ENCODE peak calls at places on chromosome 11, in four cellular contexts. Q, O, M and X are unnamed samples.

GRCh38 chr11:6568191-6568918 is 35.1 kb downstream of the RRP8 start:
- DNase-seq in O (no peak), M (peak; percentile 71), Q (no peak), X (peak; percentile 85)

GRCh38 chr11:62689421-62690183 is at the start of gene LRRN4CL:
- DNase-seq in O (no peak), M (peak; percentile 97), Q (peak; percentile 88), X (peak; percentile 99)

GRCh38 chr11:76167590-76167989 is 38.7 kb downstream of the WNT11 start:
- DNase-seq in O (no peak), M (peak; percentile 28), Q (no peak), X (no peak)

GRCh38 chr11:21415566-21415965 is 746.2 kb downstream of the NELL1 start:
- DNase-seq in Q (no peak), O (no peak), M (no peak), X (no peak)

GRCh38 chr11:13309156-13309555 is 31.6 kb downstream of the BMAL1 start:
- DNase-seq in O (no peak), Q (no peak), M (no peak), X (no peak)

GRCh38 chr11:62108017-62108750 is 15.6 kb upstream of the INCENP start:
- DNase-seq in M (peak; percentile 75), O (peak; percentile 54), Q (peak; percentile 43), X (peak; percentile 87)

GRCh38 chr11:34345991-34346480 is 11.8 kb downstream of the ABTB2 start:
- DNase-seq in O (no peak), M (peak; percentile 69), Q (no peak), X (peak; percentile 89)

GRCh38 chr11:2801711-2802388 is 83.7 kb downstream of the CDKN1C start:
- DNase-seq in Q (no peak), M (no peak), O (no peak), X (no peak)

GRCh38 chr11:15327786-15328231 is 213.1 kb downstream of the INSC start:
- DNase-seq in O (no peak), M (peak; percentile 16), Q (peak; percentile 69), X (peak; percentile 27)

GRCh38 chr11:134278356-134278755 is 2.2 kb downstream of the GLB1L3 start:
- DNase-seq in O (peak; percentile 38), Q (no peak), M (no peak), X (no peak)

GRCh38 chr11:62269654-62270278 is at the start of gene SCGB2A2:
- DNase-seq in M (no peak), Q (no peak), O (no peak), X (no peak)

DNA sequence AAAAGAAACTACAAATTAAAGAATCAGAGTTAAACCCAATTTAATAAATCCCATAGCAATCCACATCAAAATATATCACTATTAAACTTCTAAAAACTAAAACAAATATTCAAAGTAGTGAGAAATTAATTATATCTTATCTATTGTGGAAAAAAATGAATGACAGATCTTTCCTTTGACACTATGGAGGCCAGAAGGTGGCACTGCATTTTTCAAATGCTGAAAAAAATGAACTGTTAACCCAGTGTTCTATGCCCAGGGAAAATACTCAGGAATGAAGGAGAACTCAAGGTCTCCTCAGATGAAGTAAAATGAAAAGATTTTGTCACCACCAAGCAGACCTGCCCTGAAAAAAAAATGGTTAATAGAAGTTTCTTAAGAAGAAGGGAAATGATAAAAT is 27.7 kb downstream of the TYR start:
- DNase-seq in M (no peak), Q (no peak), O (no peak), X (no peak)
- TF ChIP-seq CTCF in M (peak; percentile 9), Q (no peak), O (no peak), X (no peak)

GRCh38 chr11:77698896-77699295 is 61.3 kb upstream of the CLNS1A start:
- DNase-seq in O (no peak), Q (no peak), M (no peak), X (no peak)
- H3K4me3 ChIP-seq in O (no peak overlapping the region), Q (no peak overlapping the region), M (no peak overlapping the region), X (no peak overlapping the region)

GRCh38 chr11:44078794-44079193 is 12.7 kb downstream of the ACCS start:
- DNase-seq in M (no peak), O (no peak), Q (no peak), X (no peak)
- TF ChIP-seq CTCF in M (no peak), O (no peak), Q (no peak), X (no peak)

GRCh38 chr11:57462597-57462996 is 2.3 kb downstream of the RTN4RL2 start:
- DNase-seq in M (no peak), Q (no peak), O (no peak), X (no peak)

GRCh38 chr11:57461841-57462489 is 1.6 kb downstream of the RTN4RL2 start:
- DNase-seq in O (no peak), Q (no peak), M (no peak), X (no peak)

GRCh38 chr11:57464343-57465181 is 4.2 kb downstream of the RTN4RL2 start:
- DNase-seq in O (no peak), M (peak; percentile 57), Q (no peak), X (no peak)

GRCh38 chr11:57460756-57461749 is 725 bp downstream of the RTN4RL2 start:
- DNase-seq in M (no peak), Q (no peak), O (no peak), X (no peak)

GRCh38 chr11:57463596-57464342 is 3.4 kb downstream of the RTN4RL2 start:
- DNase-seq in Q (no peak), M (no peak), O (no peak), X (no peak)
- H3K4me3 ChIP-seq in Q (no peak overlapping the region), M (no peak overlapping the region), O (no peak overlapping the region), X (no peak overlapping the region)